ENCODE peak calls at places on chromosomes 4 and X, in six cellular contexts. F is heart right ventricle, I is left lung, P is cardiac muscle cell, M is adipocyte, B is IMR-90. J is an unnamed sample. For H3K27me3, the result is how much of the 10 kb centered on the place peaks cover.

GRCh38 chrX:80648023-80648422 is 161.7 kb downstream of the BRWD3 start:
- DNase-seq in F (no peak), I (no peak), P (peak), M (peak), B (no peak), J (no peak)

GRCh38 chr4:43163101-43163792 is 270.7 kb downstream of the GRXCR1 start:
- DNase-seq in F (no peak), I (no peak), P (no peak), M (no peak), B (no peak), J (no peak)

GRCh38 chr4:2290974-2291704 is 29.2 kb upstream of the MXD4 start:
- DNase-seq in F (no peak), I (no peak), P (no peak), M (no peak), B (no peak), J (no peak)

GRCh38 chr4:73608677-73609594 is 11.3 kb downstream of the RASSF6 start:
- DNase-seq in F (no peak), I (no peak), P (no peak), M (peak), B (peak), J (peak)

GRCh38 chrX:96211953-96212352 is 472.7 kb upstream of the DIAPH2 start:
- DNase-seq in F (no peak), I (no peak), P (no peak), M (peak), B (no peak), J (no peak)

GRCh38 chr4:81319657-81320056 is 104.6 kb upstream of the PRKG2 start:
- DNase-seq in F (no peak), I (no peak), P (no peak), M (no peak), B (no peak), J (no peak)

GRCh38 chr4:77922158-77923094 is 59.8 kb downstream of the MRPL1 start:
- DNase-seq in F (no peak), I (no peak), P (no peak), M (peak), B (peak), J (no peak)

GRCh38 chr4:6435010-6435409 is 37.4 kb downstream of the PPP2R2C start:
- DNase-seq in F (no peak), I (no peak), P (no peak), M (peak), B (no peak), J (no peak)

GRCh38 chr4:76736434-76736833 is 161.5 kb downstream of the SOWAHB start:
- DNase-seq in F (no peak), I (no peak), P (no peak), M (peak), B (peak), J (no peak)

GRCh38 chr4:62522273-62522672 is 1322.1 kb downstream of the ADGRL3 start:
- DNase-seq in F (no peak), I (no peak), P (no peak), M (no peak), B (no peak), J (no peak)

GRCh38 chr4:14908635-14909034 is 93.6 kb upstream of the CPEB2 start:
- DNase-seq in F (no peak), I (no peak), P (no peak), M (peak), B (peak), J (no peak)

GRCh38 chrX:8673211-8673610 is 58.7 kb downstream of the ANOS1 start:
- DNase-seq in F (no peak), I (no peak), P (no peak), M (no peak), B (no peak), J (no peak)

GRCh38 chr4:85825937-85826678 is 351.2 kb downstream of the ARHGAP24 start:
- DNase-seq in F (no peak), I (peak), P (peak), M (peak), B (peak), J (peak)

GRCh38 chrX:108070891-108071290 is 20.5 kb downstream of the PSMD10 start:
- DNase-seq in F (no peak), I (no peak), P (no peak), M (peak), B (peak), J (peak)

GRCh38 chrX:13994104-13994503 is 35.6 kb downstream of the GEMIN8 start:
- DNase-seq in F (no peak), I (no peak), P (no peak), M (no peak), B (no peak), J (no peak)

GRCh38 chrX:108122748-108123147 is 31.2 kb downstream of the ATG4A start:
- DNase-seq in F (no peak), I (no peak), P (no peak), M (peak), B (peak), J (no peak)

GRCh38 chr4:184370711-184371389 is 103.5 kb downstream of the IRF2 start:
- DNase-seq in F (no peak), I (no peak), P (no peak), M (no peak), B (peak), J (no peak)

GRCh38 chr4:112589207-112589606 is 47.5 kb downstream of the ZGRF1 start:
- DNase-seq in F (no peak), I (no peak), P (no peak), M (no peak), B (peak), J (peak)

GRCh38 chr4:127783026-127783769 is 1.1 kb downstream of the HSPA4L start:
- DNase-seq in F (peak), I (peak), P (peak), M (peak), B (peak), J (peak)

GRCh38 chr4:95129708-95130343 is 372.1 kb downstream of the BMPR1B start:
- DNase-seq in F (no peak), I (no peak), P (no peak), M (peak), B (peak), J (peak)

GRCh38 chr4:95867919-95868318 is 28.0 kb downstream of the PDHA2 start:
- DNase-seq in F (no peak), I (no peak), P (peak), M (peak), B (no peak), J (no peak)

GRCh38 chrX:1031521-1032430 is 180.7 kb downstream of the CRLF2 start:
- DNase-seq in F (no peak), I (no peak), P (no peak), M (no peak), B (no peak), J (no peak)

GRCh38 chrX:10077425-10078188 is 79.2 kb upstream of the CLCN4 start:
- DNase-seq in F (no peak), I (no peak), P (no peak), M (peak), B (peak), J (peak)

GRCh38 chr4:106618920-106619319 is 250.3 kb upstream of the GIMD1 start:
- DNase-seq in F (no peak), I (no peak), P (no peak), M (no peak), B (no peak), J (no peak)

GRCh38 chr4:188299161-188299560 is 159.9 kb downstream of the TRIML1 start:
- DNase-seq in F (no peak), I (no peak), P (peak), M (no peak), B (peak), J (no peak)

GRCh38 chr4:108168672-108169562 is at the start of gene LEF1:
- DNase-seq in F (peak), I (no peak), P (peak), M (peak), B (peak), J (no peak)

GRCh38 chr4:24808261-24808660 is 12.9 kb downstream of the SOD3 start:
- DNase-seq in F (no peak), I (no peak), P (no peak), M (no peak), B (no peak), J (no peak)

GRCh38 chrX:76148011-76148665 is 24.7 kb upstream of the PBDC1 start:
- DNase-seq in F (no peak), I (no peak), P (no peak), M (peak), B (peak), J (peak)

GRCh38 chr4:56637791-56638190 is 43.3 kb downstream of the HOPX start:
- DNase-seq in F (no peak), I (no peak), P (no peak), M (no peak), B (no peak), J (peak)

GRCh38 chr4:91497892-91498291 is 805.9 kb upstream of the GRID2 start:
- DNase-seq in F (no peak), I (no peak), P (no peak), M (no peak), B (no peak), J (no peak)

DNA sequence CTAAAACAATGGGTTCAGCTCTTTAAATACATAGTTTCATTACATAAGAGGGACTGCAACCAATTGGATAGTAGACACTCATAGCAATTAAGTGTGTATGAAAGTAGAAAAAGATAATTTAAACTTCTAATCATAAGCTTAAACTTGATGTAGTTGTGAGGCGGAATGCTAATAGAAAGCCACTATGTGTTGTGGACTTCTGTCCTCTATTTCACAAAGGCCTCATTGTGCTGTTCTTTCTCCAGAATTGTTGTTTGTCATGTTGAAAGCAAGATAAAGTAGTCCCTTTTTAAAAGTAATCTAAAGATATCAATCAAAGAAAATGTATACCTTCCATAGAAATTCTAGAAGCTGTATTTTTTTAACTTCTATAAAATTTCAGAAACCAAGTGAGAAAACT is 329.4 kb downstream of the KLHL4 start:
- DNase-seq in F (no peak), I (no peak), P (no peak), M (no peak), B (no peak), J (no peak)
- H3K27me3 ChIP-seq in F (under half), I (under half), P (under half), M (under half), B (under half), J (under half)

DNA sequence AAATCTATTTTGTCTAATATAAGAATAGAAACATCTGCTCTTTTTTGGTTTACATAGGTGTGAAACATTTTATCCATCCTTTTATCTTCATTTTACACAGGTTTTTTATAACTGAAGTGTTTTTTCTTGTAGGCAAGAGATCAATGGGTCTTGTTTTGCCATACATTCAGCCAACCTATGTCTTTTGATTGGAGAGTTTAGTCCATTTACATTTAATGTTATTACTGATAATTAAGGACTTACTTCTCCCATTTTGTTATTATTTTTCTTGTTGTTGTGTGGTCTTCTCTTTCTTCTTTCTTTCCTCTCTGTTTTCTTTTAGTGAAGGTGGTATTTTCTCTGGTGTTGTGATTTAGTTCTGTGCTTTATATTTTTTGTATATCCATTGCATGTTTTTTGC is 785.3 kb downstream of the ARAP2 start:
- DNase-seq in F (no peak), I (no peak), P (no peak), M (no peak), B (no peak), J (no peak)
- H3K4me3 ChIP-seq in F (no peak), I (no peak), P (no peak), M (no peak), B (no peak), J (no peak)

DNA sequence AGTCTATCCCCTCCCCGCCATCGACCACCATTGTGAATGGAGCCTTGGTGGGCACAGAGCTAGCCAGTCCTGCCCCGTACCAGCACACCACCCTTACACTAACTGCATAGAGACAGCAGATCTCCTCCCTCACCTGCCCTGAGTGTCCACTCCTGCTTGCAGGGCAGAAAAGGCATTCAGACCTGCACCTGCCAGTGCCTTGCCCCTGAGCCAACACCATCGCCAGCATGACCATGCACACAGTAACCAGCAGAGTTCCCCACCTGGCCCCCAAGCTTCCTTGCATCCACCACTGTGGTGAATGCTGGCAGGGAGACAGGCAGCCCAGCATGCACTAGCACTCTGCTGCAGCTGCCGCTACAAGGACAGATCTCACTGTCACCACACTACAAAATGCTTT is 397.1 kb downstream of the KLHL4 start:
- DNase-seq in F (no peak), I (no peak), P (no peak), M (no peak), B (no peak), J (no peak)
- H3K27me3 ChIP-seq in F (under half), I (under half), P (under half), M (under half), B (under half), J (under half)

DNA sequence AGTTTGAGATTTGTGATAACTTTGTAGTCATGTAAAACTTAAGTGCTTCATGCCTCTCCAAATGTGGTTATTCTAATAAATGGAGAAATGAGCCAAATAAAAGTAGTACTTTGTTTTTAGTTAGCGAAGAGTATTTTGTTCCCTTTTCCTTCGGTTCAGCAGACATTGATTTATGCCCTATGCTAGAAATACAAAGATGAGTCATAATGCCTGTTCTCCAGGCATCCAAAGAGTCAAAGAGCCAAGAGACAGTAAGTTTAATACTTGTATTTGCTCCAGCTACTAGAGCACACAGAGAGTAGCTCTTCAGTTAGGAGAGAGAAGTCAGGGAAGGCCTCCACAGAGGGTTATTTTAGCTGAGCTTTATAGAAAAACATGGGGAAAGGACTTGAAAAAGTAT is 38.8 kb downstream of the PLAC8 start:
- DNase-seq in F (no peak), I (no peak), P (no peak), M (peak), B (peak), J (no peak)
- H3K4me3 ChIP-seq in F (no peak), I (no peak), P (no peak), M (peak), B (no peak), J (no peak)

GRCh38 chr4:8846864-8847263 is 24.8 kb downstream of the HMX1 start:
- DNase-seq in F (no peak), I (peak), P (no peak), M (no peak), B (no peak), J (no peak)
- H3K27me3 ChIP-seq in F (half or more), I (under half), P (under half), M (under half), B (under half), J (under half)

GRCh38 chrX:102654696-102655095 is 3.4 kb downstream of the GPRASP1 start:
- DNase-seq in F (no peak), I (no peak), P (no peak), M (no peak), B (no peak), J (no peak)

GRCh38 chrX:102650903-102651241 is 411 bp upstream of the GPRASP1 start:
- DNase-seq in F (no peak), I (no peak), P (no peak), M (no peak), B (no peak), J (no peak)

GRCh38 chrX:102651242-102651967 is at the start of gene GPRASP1:
- DNase-seq in F (peak), I (peak), P (peak), M (peak), B (peak), J (peak)

DNA sequence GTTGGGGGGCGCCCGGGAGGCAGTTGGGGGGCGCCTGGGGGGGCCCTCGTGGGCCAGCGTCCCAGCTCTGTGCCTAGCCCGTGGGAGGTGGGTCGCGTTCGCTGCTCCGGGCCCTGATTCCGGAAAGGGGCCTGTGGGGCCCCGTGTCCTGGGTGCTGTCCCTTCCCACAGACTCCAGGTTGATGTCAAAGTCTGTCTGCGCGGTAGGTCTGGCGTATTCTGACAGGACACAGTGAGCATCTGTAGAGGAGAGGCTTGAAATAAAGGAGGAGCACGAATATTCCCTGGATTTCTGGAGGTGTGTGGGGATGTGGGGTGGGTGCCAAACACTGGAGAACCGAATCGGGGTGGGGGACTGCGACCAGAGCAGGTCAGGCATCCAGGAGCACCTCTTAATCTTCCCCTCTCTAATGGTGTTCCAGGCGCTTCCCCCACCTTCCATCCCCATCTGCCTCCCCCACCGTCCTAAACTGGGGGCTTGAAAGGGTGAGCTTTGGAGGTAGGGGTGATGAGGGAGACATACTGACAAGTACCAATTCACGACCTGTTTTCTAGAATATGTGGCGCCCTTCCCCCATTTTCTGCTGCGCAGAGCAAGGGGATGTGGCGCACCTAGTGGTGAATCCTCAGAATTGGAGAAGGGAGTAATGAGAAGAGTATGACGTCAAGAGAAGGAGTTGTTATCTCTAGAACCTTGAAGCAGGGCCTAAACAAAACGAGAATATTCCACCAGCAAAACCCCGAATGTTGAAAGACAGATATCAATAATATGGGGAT is 873 bp downstream of the GPRASP1 start:
- DNase-seq in F (no peak), I (no peak), P (peak), M (peak), B (peak), J (no peak)
- H3K4me3 ChIP-seq in F (peak), I (peak), P (peak), M (peak), B (peak), J (peak)

GRCh38 chr4:1130318-1131186 is 17.2 kb upstream of the RNF212 start:
- DNase-seq in F (peak), I (peak), P (peak), M (peak), B (peak), J (peak)

GRCh38 chr4:1137063-1137771 is 23.9 kb upstream of the RNF212 start:
- DNase-seq in F (no peak), I (no peak), P (no peak), M (no peak), B (no peak), J (no peak)

GRCh38 chr4:1137850-1138249 is 24.5 kb upstream of the RNF212 start:
- DNase-seq in F (no peak), I (no peak), P (no peak), M (no peak), B (no peak), J (no peak)

GRCh38 chr4:1136028-1136427 is 22.7 kb upstream of the RNF212 start:
- DNase-seq in F (no peak), I (no peak), P (peak), M (no peak), B (no peak), J (no peak)

GRCh38 chr4:1133033-1133432 is 19.7 kb upstream of the RNF212 start:
- DNase-seq in F (no peak), I (no peak), P (peak), M (no peak), B (no peak), J (no peak)
- H3K27me3 ChIP-seq in F (under half), I (under half), P (under half), M (under half), B (under half), J (under half)